ENCODE peak calls at places on chromosomes 6 and 20, in ten cellular contexts. X, V, B, T, H, P, D, G, J and N are unnamed samples.

GRCh38 chr6:161162722-161163121 is 111.1 kb downstream of the AGPAT4 start:
- DNase-seq in G (no peak), P (no peak), H (no peak), D (no peak), X (no peak), T (no peak), J (no peak), V (no peak), B (no peak), N (no peak)

GRCh38 chr6:69622924-69623323 is 173.9 kb downstream of the LMBRD1 start:
- DNase-seq in X (no peak), H (no peak), J (no peak), T (no peak), D (no peak), B (no peak), V (no peak), P (no peak), G (no peak), N (no peak)

GRCh38 chr6:138765896-138766487 is 7.6 kb upstream of the CCDC28A start:
- DNase-seq in H (no peak), G (peak; percentile 32), J (peak; percentile 15), D (peak; percentile 19), V (no peak), X (peak; percentile 54), B (no peak), T (no peak), P (no peak), N (peak; percentile 66)

GRCh38 chr20:10490706-10491105 is 55.6 kb downstream of the SLX4IP start:
- DNase-seq in X (peak; percentile 20), T (no peak), P (no peak), J (no peak), H (no peak), D (no peak), V (no peak), G (no peak), B (peak; percentile 22), N (no peak)

GRCh38 chr6:75460636-75461035 is 33.0 kb downstream of the FILIP1 start:
- DNase-seq in J (no peak), P (no peak), D (no peak), B (peak; percentile 53), T (no peak), H (no peak), G (no peak), X (peak; percentile 59), V (no peak), N (no peak)

GRCh38 chr6:35457907-35458306 is 5.8 kb downstream of the FANCE start:
- DNase-seq in V (no peak), X (no peak), H (no peak), B (no peak), T (no peak), G (no peak), D (no peak), J (no peak), P (no peak), N (no peak)

GRCh38 chr6:84399003-84399402 is 171.6 kb upstream of the CEP162 start:
- DNase-seq in T (no peak), D (no peak), X (no peak), J (no peak), V (no peak), P (no peak), G (no peak), H (no peak), B (no peak), N (no peak)

GRCh38 chr6:2876210-2877056 is 26.7 kb downstream of the SERPINB9 start:
- DNase-seq in X (peak; percentile 94), T (no peak), G (peak; percentile 93), P (no peak), V (no peak), D (peak; percentile 1), B (peak; percentile 89), H (no peak), J (no peak), N (peak; percentile 2)

GRCh38 chr6:43570876-43571441 is 4.9 kb downstream of the XPO5 start:
- DNase-seq in J (no peak), T (no peak), P (no peak), D (no peak), V (no peak), B (peak; percentile 12), X (peak; percentile 89), H (no peak), G (no peak), N (no peak)

GRCh38 chr20:10466325-10466724 is 31.2 kb downstream of the SLX4IP start:
- DNase-seq in V (no peak), G (no peak), J (no peak), D (no peak), H (no peak), B (peak; percentile 75), T (no peak), X (no peak), P (no peak), N (no peak)

GRCh38 chr6:17705778-17706579 is 746 bp downstream of the NUP153 start:
- DNase-seq in V (peak; percentile 79), H (peak; percentile 79), G (peak; percentile 33), B (peak; percentile 58), P (peak; percentile 86), X (peak; percentile 70), D (peak; percentile 50), T (peak; percentile 91), J (no peak), N (peak; percentile 44)

GRCh38 chr6:104771258-104771832 is 88.4 kb downstream of the HACE1 start:
- DNase-seq in J (no peak), X (peak; percentile 44), H (no peak), T (no peak), G (no peak), P (no peak), V (no peak), D (peak; percentile 28), B (peak; percentile 8), N (peak; percentile 36)

GRCh38 chr6:124962617-124963415 is 579 bp downstream of the RNF217 start:
- DNase-seq in H (no peak), J (no peak), B (peak; percentile 24), P (no peak), X (peak; percentile 57), T (no peak), V (no peak), G (no peak), D (peak; percentile 18), N (peak; percentile 76)

GRCh38 chr6:35438378-35438777 is 13.8 kb upstream of the FANCE start:
- DNase-seq in T (no peak), D (no peak), G (no peak), P (no peak), B (no peak), V (no peak), X (no peak), J (no peak), H (no peak), N (no peak)

GRCh38 chr6:26421259-26422144 is 18.8 kb upstream of the BTN3A3 start:
- DNase-seq in D (peak; percentile 19), T (peak; percentile 37), G (peak; percentile 94), V (peak; percentile 41), J (peak; percentile 25), B (peak; percentile 84), H (peak; percentile 38), P (peak; percentile 27), X (peak; percentile 94), N (peak; percentile 42)

GRCh38 chr6:1424306-1424927 is 35.0 kb downstream of the FOXF2 start:
- DNase-seq in G (peak; percentile 74), B (peak; percentile 22), P (no peak), V (no peak), X (peak; percentile 78), T (peak; percentile 12), J (no peak), H (no peak), D (no peak), N (no peak)

GRCh38 chr20:43925215-43925614 is 10.6 kb downstream of the TOX2 start:
- DNase-seq in T (peak; percentile 68), G (no peak), J (no peak), H (no peak), D (no peak), P (no peak), B (no peak), X (no peak), V (no peak), N (no peak)

GRCh38 chr6:70152786-70153185 is 150.1 kb downstream of the COL9A1 start:
- DNase-seq in P (no peak), T (no peak), H (no peak), X (no peak), J (no peak), D (no peak), G (no peak), B (no peak), V (no peak), N (no peak)

GRCh38 chr20:47181056-47181862 is 175.2 kb downstream of the ZMYND8 start:
- DNase-seq in P (no peak), J (peak; percentile 35), B (peak; percentile 66), D (no peak), G (peak; percentile 77), V (no peak), H (no peak), X (peak; percentile 88), T (peak; percentile 28), N (no peak)

GRCh38 chr20:58665606-58666005 is 14.5 kb downstream of the STX16 start:
- DNase-seq in J (no peak), T (no peak), D (no peak), X (peak; percentile 42), H (no peak), B (peak; percentile 51), P (no peak), V (no peak), G (no peak), N (no peak)

GRCh38 chr20:16819483-16819882 is 71.3 kb downstream of the OTOR start:
- DNase-seq in B (no peak), G (no peak), V (no peak), D (no peak), P (no peak), J (no peak), X (no peak), T (no peak), H (no peak), N (no peak)

GRCh38 chr6:168834814-168835213 is 393.8 kb downstream of the SMOC2 start:
- DNase-seq in T (no peak), H (no peak), G (no peak), B (no peak), X (no peak), P (no peak), J (no peak), D (no peak), V (no peak), N (no peak)

GRCh38 chr6:163646133-163646532 is 231.6 kb downstream of the QKI start:
- DNase-seq in B (no peak), P (no peak), J (no peak), T (no peak), D (no peak), V (no peak), H (no peak), G (no peak), X (no peak), N (no peak)